ENCODE peak calls at places on chromosomes 13 and 19, in six cellular contexts. V is right cardiac atrium, H is neuronal stem cell, I is HCT116, O is gastrocnemius medialis, A is mammary epithelial cell. Z is an unnamed sample.
A peak's percentile ranks its signal among the peaks of the same experiment; 100 is the strongest.

GRCh38 chr19:14432817-14433453 is at the start of gene PKN1:
- DNase-seq in H (peak; percentile 67), V (peak; percentile 91), A (no peak), I (no peak), O (no peak), Z (peak; percentile 53)

GRCh38 chr19:45779231-45780145 is 2.8 kb downstream of the DMPK start:
- DNase-seq in O (peak; percentile 63), V (peak; percentile 92), H (peak; percentile 95), I (peak; percentile 87), A (peak; percentile 73), Z (peak; percentile 88)

GRCh38 chr13:109647046-109647445 is 139.3 kb downstream of the IRS2 start:
- DNase-seq in I (no peak), A (peak; percentile 51), V (no peak), O (no peak), H (no peak), Z (no peak)

GRCh38 chr19:572891-573825 is 762 bp downstream of the BSG start:
- DNase-seq in O (peak; percentile 84), I (no peak), A (peak; percentile 50), H (no peak), V (peak; percentile 84), Z (peak; percentile 59)

GRCh38 chr19:5479958-5480357 is 24.7 kb downstream of the ZNRF4 start:
- DNase-seq in V (no peak), A (no peak), I (no peak), O (no peak), H (no peak), Z (no peak)

GRCh38 chr13:38862443-38862842 is 128.2 kb downstream of the STOML3 start:
- DNase-seq in O (no peak), I (no peak), A (no peak), H (no peak), V (no peak), Z (no peak)

GRCh38 chr19:15288146-15288963 is 44.0 kb downstream of the BRD4 start:
- DNase-seq in A (peak; percentile 71), H (no peak), I (no peak), O (no peak), V (peak; percentile 72), Z (peak; percentile 80)

GRCh38 chr19:58305932-58306323 is 751 bp downstream of the ERVK3-1 start:
- DNase-seq in I (no peak), H (no peak), V (no peak), A (peak; percentile 10), O (no peak), Z (no peak)

GRCh38 chr19:54959840-54960239 is 6.3 kb upstream of the NLRP2 start:
- DNase-seq in V (no peak), I (no peak), H (no peak), A (no peak), O (no peak), Z (no peak)

GRCh38 chr13:73722120-73722519 is 412.1 kb downstream of the KLF12 start:
- DNase-seq in H (no peak), I (peak; percentile 51), A (peak; percentile 94), O (no peak), V (no peak), Z (no peak)

GRCh38 chr13:25319781-25320180 is 18.4 kb downstream of the NUP58 start:
- DNase-seq in I (no peak), A (no peak), V (no peak), O (no peak), H (no peak), Z (no peak)

GRCh38 chr19:30229524-30230174 is 142.5 kb upstream of the ZNF536 start:
- DNase-seq in A (no peak), H (no peak), V (peak; percentile 54), O (no peak), I (no peak), Z (peak; percentile 59)

GRCh38 chr13:20426766-20427448 is 98.8 kb downstream of the CRYL1 start:
- DNase-seq in A (no peak), V (no peak), O (no peak), H (no peak), I (no peak), Z (no peak)

GRCh38 chr13:29100739-29101138 is 280.6 kb downstream of the MTUS2 start:
- DNase-seq in H (no peak), V (no peak), A (no peak), O (no peak), I (no peak), Z (no peak)

GRCh38 chr13:73480784-73481183 is 422.0 kb downstream of the KLF5 start:
- DNase-seq in V (no peak), O (peak; percentile 63), H (no peak), A (no peak), I (no peak), Z (no peak)

GRCh38 chr19:33492951-33493350 is 28.6 kb downstream of the PEPD start:
- DNase-seq in A (no peak), I (no peak), H (no peak), O (no peak), V (no peak), Z (no peak)

GRCh38 chr13:95956589-95957148 is 96.5 kb downstream of the UGGT2 start:
- DNase-seq in H (no peak), I (no peak), O (no peak), A (peak; percentile 47), V (no peak), Z (no peak)

GRCh38 chr13:82206241-82206640 is 1676.0 kb downstream of the SLITRK1 start:
- DNase-seq in I (no peak), H (no peak), O (no peak), V (no peak), A (no peak), Z (no peak)

GRCh38 chr19:47228168-47228936 is 2.6 kb downstream of the BBC3 start:
- DNase-seq in A (peak; percentile 26), I (no peak), H (no peak), O (peak; percentile 76), V (peak; percentile 80), Z (peak; percentile 52)

GRCh38 chr19:3577741-3578344 is 5.1 kb downstream of the HMG20B start:
- DNase-seq in H (no peak), I (no peak), V (peak; percentile 61), O (no peak), A (no peak), Z (no peak)

GRCh38 chr13:107680115-107680514 is 535.2 kb downstream of the LIG4 start:
- DNase-seq in I (no peak), O (no peak), A (no peak), V (no peak), H (no peak), Z (peak; percentile 33)
- H3K4me1 ChIP-seq in I (no peaks in the 10 kb centered on the region), O (no peaks in the 10 kb centered on the region), A (no peaks in the 10 kb centered on the region), V (no peaks in the 10 kb centered on the region), H (peaks cover 2% of the 10 kb centered on the region), Z (no peaks in the 10 kb centered on the region)

GRCh38 chr19:37991176-37991835 is 84.3 kb downstream of the SIPA1L3 start:
- DNase-seq in I (no peak), A (no peak), O (no peak), H (no peak), V (peak; percentile 63), Z (no peak)
- H3K4me1 ChIP-seq in I (peaks cover 9% of the 10 kb centered on the region), A (peaks cover 33% of the 10 kb centered on the region), O (peaks cover 14% of the 10 kb centered on the region), H (peaks cover 17% of the 10 kb centered on the region), V (no peaks in the 10 kb centered on the region), Z (no peaks in the 10 kb centered on the region)

GRCh38 chr13:33202644-33203169 is 82.8 kb downstream of the STARD13 start:
- DNase-seq in H (no peak), A (no peak), V (no peak), O (no peak), I (no peak), Z (no peak)

GRCh38 chr13:33205224-33205623 is 80.3 kb downstream of the STARD13 start:
- DNase-seq in V (no peak), I (no peak), H (no peak), O (no peak), A (no peak), Z (no peak)

GRCh38 chr13:33205804-33206221 is 79.7 kb downstream of the STARD13 start:
- DNase-seq in A (no peak), I (no peak), H (no peak), V (no peak), O (no peak), Z (no peak)

GRCh38 chr13:33206425-33206824 is 79.1 kb downstream of the STARD13 start:
- DNase-seq in V (no peak), I (no peak), A (no peak), H (no peak), O (no peak), Z (no peak)

DNA sequence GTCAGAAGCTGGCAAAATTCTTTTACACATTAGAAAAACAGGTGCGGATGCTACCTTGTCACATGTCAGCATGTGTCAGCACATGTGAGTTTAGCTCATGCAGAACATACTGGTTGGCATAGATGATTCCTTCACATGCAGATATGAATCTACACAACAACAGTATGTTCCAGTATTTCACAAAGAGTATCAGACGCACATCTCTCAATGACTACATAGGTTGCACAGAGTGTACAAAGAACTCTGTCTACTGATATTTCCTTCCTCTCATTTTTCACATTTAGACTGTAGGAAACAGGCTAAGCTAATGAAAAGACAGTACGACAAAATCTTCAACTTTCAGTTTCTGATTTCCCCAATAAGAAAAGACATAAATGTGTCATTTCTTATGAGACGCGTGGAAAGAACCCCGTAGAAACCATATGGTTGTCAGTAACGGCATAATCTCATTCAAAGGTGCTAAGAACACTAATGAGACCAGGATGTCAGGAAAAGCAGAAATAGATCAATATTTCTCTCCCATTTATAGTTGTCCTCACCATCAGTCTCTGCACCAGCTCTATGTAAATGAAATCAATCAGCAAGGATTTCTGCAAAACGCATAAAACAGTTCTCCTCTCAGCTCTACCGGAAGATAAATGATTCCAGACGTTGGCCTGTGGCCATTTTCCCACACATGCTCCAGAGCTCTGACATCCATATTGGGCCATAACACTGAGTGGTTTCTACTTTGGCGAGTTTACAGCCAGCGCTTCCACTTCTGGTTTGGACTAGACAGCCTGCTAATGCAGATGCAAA is 81.2 kb downstream of the STARD13 start:
- DNase-seq in A (no peak), H (no peak), V (peak; percentile 85), I (no peak), O (peak; percentile 45), Z (peak; percentile 58)
- H3K4me1 ChIP-seq in A (peaks cover 17% of the 10 kb centered on the region), H (no peaks in the 10 kb centered on the region), V (peaks cover 32% of the 10 kb centered on the region), I (peaks cover 2% of the 10 kb centered on the region), O (peaks cover 47% of the 10 kb centered on the region), Z (peaks cover 14% of the 10 kb centered on the region)

DNA sequence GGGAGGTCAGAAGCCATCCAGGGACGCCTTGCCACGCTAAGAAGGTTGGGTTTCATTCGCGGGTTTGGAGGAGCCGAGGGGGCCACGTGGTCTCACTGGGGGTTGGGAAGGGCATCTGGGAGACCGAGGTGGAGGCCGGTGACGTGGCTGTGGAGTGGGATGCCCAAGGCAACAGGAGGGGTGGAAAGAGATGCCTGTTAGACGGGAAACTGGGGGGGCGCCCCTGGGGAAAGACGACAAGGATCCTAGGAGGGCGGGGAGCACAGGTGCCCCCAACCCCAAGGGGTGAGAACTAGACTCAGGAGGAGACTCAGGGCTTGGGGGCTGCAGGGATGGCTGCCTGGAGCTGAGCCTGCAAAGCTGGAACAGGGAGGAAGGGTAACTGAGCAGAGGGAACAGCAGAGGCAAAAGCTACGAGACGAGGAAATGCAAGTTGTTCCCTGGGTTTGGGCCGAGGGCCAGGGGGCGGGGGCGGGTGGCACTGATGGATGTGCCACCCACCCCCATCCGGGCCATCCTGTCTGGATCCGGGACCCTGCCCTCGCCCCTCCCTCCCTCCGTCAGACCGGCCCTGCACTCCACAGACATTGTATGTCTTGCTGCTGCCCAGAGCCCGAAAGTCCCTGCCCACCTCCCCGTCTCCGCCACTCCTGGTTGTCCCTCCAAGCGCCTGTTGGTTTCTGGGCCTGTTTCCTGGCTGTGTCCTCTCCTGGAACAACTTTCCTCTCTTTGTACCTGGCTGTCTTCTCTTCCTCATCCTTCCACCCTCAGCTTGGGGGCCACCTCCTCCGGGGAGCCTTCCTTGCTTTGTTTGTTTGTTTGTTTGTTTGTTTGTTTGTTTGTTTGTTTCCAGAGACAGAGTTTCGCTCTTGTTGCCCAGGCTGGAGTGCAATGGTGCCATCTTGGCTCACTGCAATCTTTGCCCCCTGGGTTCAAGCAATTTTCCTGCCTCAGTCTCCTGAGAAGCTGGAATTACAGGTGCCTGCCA is 6.3 kb upstream of the TCF3 start:
- DNase-seq in A (no peak), H (no peak), O (no peak), I (no peak), V (no peak), Z (no peak)
- H3K4me1 ChIP-seq in A (peaks cover 14% of the 10 kb centered on the region), H (no peaks in the 10 kb centered on the region), O (no peaks in the 10 kb centered on the region), I (peaks cover 18% of the 10 kb centered on the region), V (no peaks in the 10 kb centered on the region), Z (no peaks in the 10 kb centered on the region)

Z was measured in testis.